ENCODE peak calls at places on chromosomes 12 and 14, in four cellular contexts. G is GM13976, V is psoas muscle, C is Panc1. E is an unnamed sample.

GRCh38 chr14:80212025-80212402 is 710 bp upstream of the DIO2 start:
- DNase-seq in V (no peak), C (no peak), G (peak), E (peak)

GRCh38 chr14:79855789-79856188 is 355.5 kb downstream of the DIO2 start:
- DNase-seq in G (no peak), V (no peak), C (no peak), E (no peak)

GRCh38 chr12:79935624-79936040 is 735 bp upstream of the PPP1R12A start:
- DNase-seq in V (no peak), G (no peak), C (no peak), E (peak)

GRCh38 chr12:45757172-45757571 is 27.7 kb downstream of the ARID2 start:
- DNase-seq in C (no peak), G (no peak), V (no peak), E (no peak)

GRCh38 chr12:19643635-19644034 is 204.3 kb downstream of the AEBP2 start:
- DNase-seq in G (no peak), V (no peak), C (no peak), E (no peak)

GRCh38 chr12:94722664-94723063 is 72.3 kb upstream of the TMCC3 start:
- DNase-seq in C (no peak), V (no peak), G (no peak), E (no peak)

GRCh38 chr12:27463826-27464554 is 17.5 kb downstream of the SMCO2 start:
- DNase-seq in G (no peak), V (peak), C (no peak), E (no peak)

GRCh38 chr14:38412654-38413053 is 156.8 kb upstream of the CLEC14A start:
- DNase-seq in G (no peak), V (no peak), C (no peak), E (no peak)

GRCh38 chr12:18576104-18576622 is 161.6 kb downstream of the PLCZ1 start:
- DNase-seq in C (no peak), G (no peak), V (no peak), E (no peak)

GRCh38 chr12:100733817-100734593 is 60.6 kb upstream of the ANO4 start:
- DNase-seq in V (no peak), G (no peak), C (no peak), E (no peak)

GRCh38 chr12:63085120-63085519 is 65.9 kb downstream of the AVPR1A start:
- DNase-seq in C (no peak), V (no peak), G (no peak), E (no peak)

GRCh38 chr14:77275855-77276153 is 4.8 kb upstream of the NGB start:
- DNase-seq in C (no peak), G (no peak), V (no peak), E (no peak)

GRCh38 chr14:77276959-77277358 is 6.0 kb upstream of the NGB start:
- DNase-seq in V (no peak), C (no peak), G (no peak), E (no peak)

GRCh38 chr14:77276295-77276935 is 5.4 kb upstream of the NGB start:
- DNase-seq in V (no peak), G (no peak), C (no peak), E (no peak)

GRCh38 chr14:77273796-77274195 is 2.8 kb upstream of the NGB start:
- DNase-seq in G (no peak), V (no peak), C (no peak), E (no peak)

DNA sequence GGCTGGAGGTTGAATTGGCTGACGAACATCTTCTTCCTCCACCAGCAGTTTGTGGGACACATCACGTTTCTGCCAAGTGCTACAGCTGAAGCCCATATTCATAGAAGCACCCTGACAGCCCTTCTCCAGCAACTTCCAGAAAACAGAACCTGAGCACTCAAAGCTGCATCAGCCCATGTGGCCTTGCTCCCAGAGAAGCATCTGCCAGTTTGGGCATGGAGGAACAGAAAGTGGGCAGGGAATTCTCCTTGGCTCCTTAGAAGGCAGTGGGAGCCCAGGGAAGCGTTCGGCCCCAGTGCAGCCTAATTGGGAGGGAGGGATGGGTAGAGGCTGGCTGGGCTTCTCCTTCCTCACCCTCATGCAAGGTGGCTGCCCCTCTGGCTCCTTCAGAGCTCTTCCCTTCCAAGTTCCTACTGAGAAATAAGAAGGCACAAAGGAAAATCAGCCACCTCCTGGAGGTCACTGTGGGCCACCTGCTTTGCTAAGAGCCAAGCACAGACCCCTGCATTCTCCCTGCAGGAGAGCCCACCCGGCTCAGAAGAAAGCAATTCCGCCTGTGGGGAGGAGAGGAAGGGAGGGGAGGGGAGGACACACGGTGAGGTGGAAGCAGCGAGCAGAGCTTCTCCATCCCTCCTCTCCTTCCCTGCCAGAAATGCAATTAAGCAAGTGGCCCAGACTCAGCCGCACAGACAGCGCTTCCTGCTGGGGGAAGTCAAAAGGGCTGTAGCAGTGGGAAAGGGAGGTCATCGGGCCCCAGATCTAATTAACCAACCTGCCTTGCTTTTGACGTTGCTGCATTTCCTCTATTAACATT is 4.2 kb upstream of the NGB start:
- DNase-seq in V (no peak), G (no peak), C (no peak), E (no peak)
- TF ChIP-seq CTCF in V (no peak), G (no peak), C (no peak), E (no peak)

DNA sequence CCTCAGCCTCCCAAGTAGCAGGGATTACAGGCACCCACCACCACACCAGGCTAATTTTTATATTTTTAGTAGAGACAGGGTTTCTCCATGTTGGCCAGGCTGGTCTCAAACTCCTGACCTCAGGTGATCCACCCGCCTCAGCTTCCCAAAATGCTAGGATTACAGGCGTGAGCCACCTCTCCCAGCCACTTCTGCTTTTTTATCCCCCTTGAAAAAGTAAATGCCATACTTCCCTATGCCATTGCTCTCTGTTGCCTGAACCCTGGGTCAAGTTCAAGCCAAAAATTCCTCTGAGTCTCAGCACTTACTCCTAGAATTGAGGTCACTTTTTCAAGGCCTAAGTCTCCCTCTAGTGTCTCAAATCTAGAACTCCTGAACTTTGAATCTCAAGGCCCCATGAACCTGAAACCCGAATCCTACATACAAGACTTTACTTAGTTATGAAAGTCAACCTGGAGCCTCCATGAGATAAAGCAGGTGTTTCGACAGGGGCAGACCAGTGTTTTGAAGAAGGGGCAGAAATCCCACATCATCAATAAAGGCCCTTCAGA is 1.4 kb upstream of the APOBEC1 start:
- DNase-seq in G (no peak), V (no peak), C (no peak), E (no peak)
- TF ChIP-seq CTCF in G (no peak), V (no peak), C (peak), E (no peak)

DNA sequence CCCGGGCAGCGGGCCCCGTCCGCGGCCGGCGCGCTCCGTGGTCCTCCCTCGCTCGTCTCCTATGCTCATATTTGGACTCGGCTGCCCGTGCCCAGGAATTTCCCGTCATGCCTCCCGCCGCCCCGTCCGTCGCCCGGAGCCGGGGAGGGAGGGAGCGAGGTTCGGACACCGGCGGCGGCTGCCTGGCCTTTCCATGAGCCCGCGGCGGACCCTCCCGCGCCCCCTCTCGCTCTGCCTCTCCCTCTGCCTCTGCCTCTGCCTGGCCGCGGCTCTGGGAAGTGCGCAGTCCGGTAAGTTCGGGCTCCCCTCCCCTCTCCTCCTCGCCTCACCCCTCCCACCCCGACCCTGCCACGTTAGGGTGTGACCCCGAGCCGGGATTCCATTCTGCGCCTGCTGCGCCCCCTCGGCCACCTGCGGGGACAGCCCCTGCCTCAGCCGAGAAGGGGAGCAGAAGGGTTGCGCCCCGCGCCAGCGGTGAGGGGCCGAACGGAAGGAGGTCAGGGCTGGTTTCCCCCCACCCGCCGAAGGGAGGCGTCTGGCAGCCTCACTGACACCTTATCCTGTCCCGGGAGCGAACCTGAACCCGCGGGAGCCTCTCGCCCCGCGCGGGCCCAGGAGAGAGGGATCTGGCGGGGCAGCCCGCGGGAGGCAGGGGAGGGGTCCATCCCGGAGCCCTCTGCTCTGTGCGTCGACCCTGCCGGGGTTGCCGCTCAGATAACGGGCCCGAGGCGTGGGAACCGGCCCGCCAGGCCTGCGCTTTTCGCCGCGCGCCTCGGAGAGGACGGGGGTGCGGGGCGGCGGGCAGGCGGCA is at the start of gene MSRB3:
- DNase-seq in C (no peak), G (peak), V (peak), E (peak)
- TF ChIP-seq CTCF in C (peak), G (peak), V (no peak), E (no peak)

GRCh38 chr12:26113853-26114719 is 10.8 kb downstream of the BHLHE41 start:
- DNase-seq in G (peak), C (no peak), V (peak), E (peak)
- TF ChIP-seq CTCF in G (no peak), C (peak), V (peak), E (no peak)

DNA sequence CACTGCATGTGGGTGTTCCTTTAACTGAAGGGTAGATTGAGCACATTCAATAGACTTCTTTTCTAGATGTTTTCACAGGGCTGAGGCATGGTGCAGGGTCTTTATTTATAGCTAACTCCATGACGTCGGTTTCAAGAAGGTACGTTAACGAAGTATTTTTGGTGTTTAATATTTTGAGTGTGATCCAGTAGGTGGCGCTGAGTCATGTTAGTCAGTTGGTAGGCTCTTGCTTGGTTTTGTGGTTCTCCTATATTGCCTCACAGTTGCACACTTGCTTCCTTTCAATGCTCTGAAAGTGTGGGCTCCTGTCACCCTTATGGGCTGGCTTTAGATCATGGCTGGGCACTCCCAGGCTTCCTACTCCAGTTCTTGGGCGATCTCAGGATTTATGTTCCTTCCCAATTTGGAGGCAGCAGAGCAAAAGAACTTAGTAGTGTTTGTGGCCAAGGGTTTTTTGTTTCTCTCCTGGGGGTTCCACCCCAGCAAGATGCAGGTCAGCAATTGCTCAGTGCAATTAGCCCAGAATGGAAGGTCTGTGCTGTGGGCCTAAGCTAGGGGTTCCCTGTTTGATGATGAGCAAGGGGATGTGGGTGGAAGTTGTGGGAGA is 471.6 kb upstream of the FOXG1 start:
- DNase-seq in V (no peak), G (no peak), C (no peak), E (no peak)
- TF ChIP-seq CTCF in V (no peak), G (no peak), C (peak), E (no peak)